ENCODE peak calls at places on chromosomes 11 and 22, in ten cellular contexts. Z is A549, T is transverse colon, B is stomach, E is upper lobe of right lung, G is testis, V is IMR-90, W is mucosa of descending colon, I is H1, K is WERI-Rb-1. M is an unnamed sample. For H3K9me3, the result is how much of the 10 kb centered on the place peaks cover.

GRCh38 chr22:44168206-44168605 is 12.5 kb upstream of the PARVG start:
- DNase-seq in Z (no peak), T (no peak), B (no peak), E (no peak), G (no peak), V (no peak), W (no peak), I (no peak), K (no peak), M (no peak)

GRCh38 chr11:84817998-84818397 is 809.1 kb downstream of the DLG2 start:
- DNase-seq in Z (peak), T (no peak), B (no peak), E (no peak), G (no peak), V (peak), W (no peak), I (no peak), K (no peak), M (no peak)

GRCh38 chr22:49632199-49633009 is 195.3 kb downstream of the BRD1 start:
- DNase-seq in Z (peak), T (peak), B (peak), E (no peak), G (peak), V (peak), W (peak), I (peak), K (peak), M (peak)

GRCh38 chr22:37069719-37070118 is 18.2 kb downstream of the KCTD17 start:
- DNase-seq in Z (no peak), T (no peak), B (no peak), E (no peak), G (no peak), V (no peak), W (no peak), I (no peak), K (no peak), M (no peak)

GRCh38 chr11:95363189-95363588 is 132.2 kb upstream of the SESN3 start:
- DNase-seq in Z (no peak), T (no peak), B (no peak), E (no peak), G (no peak), V (no peak), W (no peak), I (no peak), K (no peak), M (no peak)

GRCh38 chr11:56714206-56714605 is 15.3 kb downstream of the OR9G1 start:
- DNase-seq in Z (no peak), T (no peak), B (no peak), E (no peak), G (no peak), V (no peak), W (no peak), I (no peak), K (no peak), M (no peak)

GRCh38 chr11:96033054-96033453 is 109.1 kb upstream of the MTMR2 start:
- DNase-seq in Z (no peak), T (no peak), B (no peak), E (no peak), G (no peak), V (no peak), W (no peak), I (no peak), K (no peak), M (no peak)

GRCh38 chr11:4178813-4179662 is 84.4 kb downstream of the RRM1 start:
- DNase-seq in Z (no peak), T (no peak), B (no peak), E (no peak), G (no peak), V (no peak), W (no peak), I (no peak), K (no peak), M (no peak)

GRCh38 chr11:69388661-69389060 is 92.8 kb upstream of the LINC01488 start:
- DNase-seq in Z (no peak), T (no peak), B (no peak), E (no peak), G (no peak), V (no peak), W (no peak), I (no peak), K (no peak), M (no peak)

GRCh38 chr11:61912991-61913698 is 4.2 kb downstream of the RAB3IL1 start:
- DNase-seq in Z (no peak), T (no peak), B (no peak), E (peak), G (peak), V (no peak), W (peak), I (no peak), K (no peak), M (no peak)

GRCh38 chr22:42938976-42939375 is 76.0 kb downstream of the PACSIN2 start:
- DNase-seq in Z (no peak), T (no peak), B (no peak), E (peak), G (no peak), V (no peak), W (no peak), I (no peak), K (no peak), M (no peak)

GRCh38 chr11:120744016-120744994 is 232.8 kb downstream of the GRIK4 start:
- DNase-seq in Z (no peak), T (no peak), B (no peak), E (no peak), G (no peak), V (no peak), W (no peak), I (no peak), K (no peak), M (no peak)

GRCh38 chr11:118790357-118791014 is 478 bp downstream of the DDX6 start:
- DNase-seq in Z (peak), T (peak), B (peak), E (no peak), G (peak), V (peak), W (peak), I (peak), K (peak), M (peak)

GRCh38 chr11:75884321-75884720 is 69.3 kb downstream of the UVRAG start:
- DNase-seq in Z (no peak), T (no peak), B (no peak), E (no peak), G (no peak), V (no peak), W (no peak), I (no peak), K (no peak), M (no peak)

GRCh38 chr22:32207971-32208480 is 3.2 kb upstream of the RFPL2 start:
- DNase-seq in Z (no peak), T (no peak), B (no peak), E (no peak), G (no peak), V (no peak), W (no peak), I (no peak), K (no peak), M (no peak)

GRCh38 chr11:35180311-35181233 is 41.6 kb downstream of the CD44 start:
- DNase-seq in Z (no peak), T (no peak), B (no peak), E (no peak), G (no peak), V (peak), W (no peak), I (no peak), K (no peak), M (peak)
- H3K4me3 ChIP-seq in Z (no peak), T (no peak), B (no peak), E (no peak), G (no peak), V (no peak), W (no peak), I (no peak), K (no peak), M (no peak)

GRCh38 chr22:47372111-47372581 is 609.7 kb downstream of the TBC1D22A start:
- DNase-seq in Z (no peak), T (no peak), B (peak), E (no peak), G (peak), V (no peak), W (no peak), I (no peak), K (peak), M (no peak)

GRCh38 chr22:47371263-47372090 is 609.0 kb downstream of the TBC1D22A start:
- DNase-seq in Z (no peak), T (no peak), B (peak), E (no peak), G (peak), V (no peak), W (no peak), I (no peak), K (peak), M (no peak)

GRCh38 chr22:47369020-47369419 is 606.6 kb downstream of the TBC1D22A start:
- DNase-seq in Z (no peak), T (no peak), B (peak), E (no peak), G (peak), V (no peak), W (no peak), I (no peak), K (peak), M (no peak)

GRCh38 chr22:47369431-47370015 is 607.1 kb downstream of the TBC1D22A start:
- DNase-seq in Z (no peak), T (no peak), B (peak), E (no peak), G (peak), V (no peak), W (no peak), I (no peak), K (peak), M (no peak)

DNA sequence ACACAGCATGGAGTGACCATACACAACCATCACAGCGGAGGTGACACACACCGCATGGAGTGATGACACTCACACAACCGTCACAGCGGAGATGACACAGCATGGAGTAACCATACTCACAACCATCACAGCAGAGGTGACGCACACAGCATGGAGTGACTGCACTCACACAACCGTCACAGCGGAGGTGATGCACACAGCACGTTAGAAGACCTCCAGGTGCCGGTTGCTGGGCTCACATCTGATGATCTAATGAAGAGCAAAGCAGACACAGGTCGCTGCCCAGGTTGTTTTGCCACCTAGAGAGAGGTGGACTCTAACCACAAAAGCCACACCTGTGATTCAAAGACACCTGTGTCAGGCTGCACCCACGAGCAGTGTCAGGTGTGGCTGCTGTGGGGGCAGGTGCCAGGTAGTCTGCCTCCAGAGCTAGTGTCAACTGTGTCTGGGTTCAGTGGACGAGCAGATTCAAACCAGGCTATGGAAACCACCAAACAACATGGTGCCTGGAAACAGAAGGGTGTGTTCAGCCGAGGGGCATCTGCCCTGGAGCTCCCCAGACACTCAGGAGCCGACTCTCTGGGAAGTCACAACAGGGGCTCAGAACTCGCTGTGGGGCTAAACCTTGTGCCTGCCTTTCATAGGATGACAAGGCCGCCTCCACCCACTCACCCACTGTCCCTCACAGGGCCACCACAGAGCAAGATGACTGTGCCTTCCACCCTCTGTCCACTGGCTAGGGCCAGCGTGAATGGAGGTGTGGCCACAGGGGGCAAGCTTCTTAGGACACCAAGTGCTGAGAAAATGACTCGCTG is 608.2 kb downstream of the TBC1D22A start:
- DNase-seq in Z (no peak), T (no peak), B (peak), E (no peak), G (peak), V (no peak), W (no peak), I (no peak), K (peak), M (no peak)
- H3K9me3 ChIP-seq in Z (under half), T (under half), B (under half), E (under half), G (under half), V (under half), W (under half), I (half or more), K (under half), M (under half)

DNA sequence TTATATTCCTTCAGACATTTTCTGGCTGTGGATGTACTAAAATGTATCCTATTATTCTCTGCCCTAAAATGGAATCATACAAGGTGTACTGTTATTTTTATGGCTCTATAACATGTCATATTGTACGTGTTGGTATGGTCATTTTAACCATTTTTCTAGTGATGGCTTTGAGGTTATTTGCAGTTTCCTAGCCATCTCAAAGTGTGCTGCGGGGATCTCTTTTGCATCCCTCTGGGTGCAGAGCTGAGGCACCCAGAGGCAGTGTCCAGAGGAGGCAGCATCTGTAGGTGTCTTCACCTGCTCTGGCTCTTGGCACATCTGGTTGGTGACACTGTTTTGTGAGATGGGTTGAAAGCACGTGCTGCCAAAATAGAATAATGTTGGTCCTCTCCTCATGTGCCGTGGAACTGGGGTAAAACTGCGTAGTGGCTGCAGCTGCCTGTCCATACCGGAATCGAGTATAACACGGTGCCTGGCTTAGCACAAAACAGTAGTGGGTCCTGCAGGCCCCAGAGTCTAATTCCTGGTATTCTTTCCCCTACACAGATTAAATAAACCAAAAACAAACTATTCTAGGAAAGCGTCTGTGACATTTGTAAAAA is 12.8 kb downstream of the NEAT1 start:
- DNase-seq in Z (peak), T (peak), B (no peak), E (peak), G (peak), V (peak), W (no peak), I (peak), K (no peak), M (no peak)
- TF ChIP-seq CTCF in Z (no peak), T (no peak), B (no peak), E (no peak), G (no peak), V (no peak), W (no peak), I (no peak), K (no peak), M (no peak)

GRCh38 chr11:101584129-101584515 is 315 bp upstream of the TRPC6 start:
- DNase-seq in Z (no peak), T (no peak), B (no peak), E (no peak), G (no peak), V (no peak), W (no peak), I (no peak), K (no peak), M (no peak)
- H3K4me3 ChIP-seq in Z (peak), T (peak), B (peak), E (peak), G (peak), V (peak), W (no peak), I (peak), K (no peak), M (peak)

M was measured in neural progenitor cell.